ENCODE peak calls at places on chromosome 12, in six cellular contexts. One of them, this sample, is unnamed.

GRCh38 chr12:130916251-130916911 is 37.3 kb upstream of the ADGRD1 start:
- DNase-seq in K562: peak; percentile 56
- DNase-seq in ovary: peak; percentile 64
- DNase-seq in HepG2: peak; percentile 42
- DNase-seq in tibial nerve: no peak
- DNase-seq in stomach: peak; percentile 54
- DNase-seq in this sample: peak; percentile 85

GRCh38 chr12:75478395-75478794 is 2.2 kb upstream of the GLIPR1 start:
- DNase-seq in K562: no peak
- DNase-seq in ovary: no peak
- DNase-seq in HepG2: no peak
- DNase-seq in tibial nerve: no peak
- DNase-seq in stomach: no peak
- DNase-seq in this sample: no peak

GRCh38 chr12:53505086-53505485 is 2.2 kb downstream of the NPFF start:
- DNase-seq in K562: no peak
- DNase-seq in ovary: no peak
- DNase-seq in HepG2: no peak
- DNase-seq in tibial nerve: no peak
- DNase-seq in stomach: no peak
- DNase-seq in this sample: no peak

GRCh38 chr12:1777798-1778197 is 42.6 kb upstream of the LRTM2 start:
- DNase-seq in K562: no peak
- DNase-seq in ovary: no peak
- DNase-seq in HepG2: no peak
- DNase-seq in tibial nerve: no peak
- DNase-seq in stomach: no peak
- DNase-seq in this sample: no peak

GRCh38 chr12:119683816-119684215 is 15.9 kb downstream of the PRKAB1 start:
- DNase-seq in K562: no peak
- DNase-seq in ovary: no peak
- DNase-seq in HepG2: peak; percentile 84
- DNase-seq in tibial nerve: no peak
- DNase-seq in stomach: no peak
- DNase-seq in this sample: no peak

GRCh38 chr12:30870491-30871265 is 55.9 kb upstream of the TSPAN11 start:
- DNase-seq in K562: no peak
- DNase-seq in ovary: no peak
- DNase-seq in HepG2: no peak
- DNase-seq in tibial nerve: no peak
- DNase-seq in stomach: no peak
- DNase-seq in this sample: no peak

GRCh38 chr12:94488449-94488848 is 28.8 kb upstream of the CEP83 start:
- DNase-seq in K562: no peak
- DNase-seq in ovary: no peak
- DNase-seq in HepG2: no peak
- DNase-seq in tibial nerve: no peak
- DNase-seq in stomach: no peak
- DNase-seq in this sample: no peak

GRCh38 chr12:85825751-85826150 is 10.5 kb downstream of the RASSF9 start:
- DNase-seq in K562: no peak
- DNase-seq in ovary: no peak
- DNase-seq in HepG2: no peak
- DNase-seq in tibial nerve: no peak
- DNase-seq in stomach: no peak
- DNase-seq in this sample: no peak

GRCh38 chr12:55705802-55706402 is 1.8 kb downstream of the ITGA7 start:
- DNase-seq in K562: peak; percentile 79
- DNase-seq in ovary: no peak
- DNase-seq in HepG2: no peak
- DNase-seq in tibial nerve: no peak
- DNase-seq in stomach: no peak
- DNase-seq in this sample: no peak

GRCh38 chr12:126588586-126589249 is 1523.5 kb downstream of the AACS start:
- DNase-seq in K562: no peak
- DNase-seq in ovary: no peak
- DNase-seq in HepG2: no peak
- DNase-seq in tibial nerve: no peak
- DNase-seq in stomach: no peak
- DNase-seq in this sample: no peak

GRCh38 chr12:118402251-118402650 is 25.9 kb downstream of the SUDS3 start:
- DNase-seq in K562: no peak
- DNase-seq in ovary: no peak
- DNase-seq in HepG2: no peak
- DNase-seq in tibial nerve: no peak
- DNase-seq in stomach: no peak
- DNase-seq in this sample: no peak

GRCh38 chr12:114480309-114481199 is 74.6 kb upstream of the TBX5 start:
- DNase-seq in K562: no peak
- DNase-seq in ovary: no peak
- DNase-seq in HepG2: no peak
- DNase-seq in tibial nerve: no peak
- DNase-seq in stomach: no peak
- DNase-seq in this sample: no peak

GRCh38 chr12:26803552-26803951 is 29.4 kb downstream of the ITPR2 start:
- DNase-seq in K562: no peak
- DNase-seq in ovary: no peak
- DNase-seq in HepG2: no peak
- DNase-seq in tibial nerve: no peak
- DNase-seq in stomach: no peak
- DNase-seq in this sample: no peak

GRCh38 chr12:57181561-57182155 is 34.2 kb upstream of the LRP1-AS start:
- DNase-seq in K562: no peak
- DNase-seq in ovary: no peak
- DNase-seq in HepG2: no peak
- DNase-seq in tibial nerve: no peak
- DNase-seq in stomach: no peak
- DNase-seq in this sample: no peak

GRCh38 chr12:91127751-91128150 is 16.5 kb upstream of the LUM start:
- DNase-seq in K562: no peak
- DNase-seq in ovary: no peak
- DNase-seq in HepG2: peak; percentile 41
- DNase-seq in tibial nerve: no peak
- DNase-seq in stomach: no peak
- DNase-seq in this sample: no peak

GRCh38 chr12:18430425-18431048 is 169.2 kb downstream of the PIK3C2G start:
- DNase-seq in K562: peak; percentile 34
- DNase-seq in ovary: peak; percentile 11
- DNase-seq in HepG2: peak; percentile 24
- DNase-seq in tibial nerve: peak; percentile 12
- DNase-seq in stomach: peak; percentile 40
- DNase-seq in this sample: no peak

GRCh38 chr12:108862588-108862959 is 5.2 kb upstream of the SSH1 start:
- DNase-seq in K562: no peak
- DNase-seq in ovary: no peak
- DNase-seq in HepG2: no peak
- DNase-seq in tibial nerve: no peak
- DNase-seq in stomach: no peak
- DNase-seq in this sample: no peak

GRCh38 chr12:122876724-122877123 is 19.2 kb downstream of the VPS37B start:
- DNase-seq in K562: no peak
- DNase-seq in ovary: no peak
- DNase-seq in HepG2: no peak
- DNase-seq in tibial nerve: no peak
- DNase-seq in stomach: peak; percentile 23
- DNase-seq in this sample: no peak

GRCh38 chr12:32365473-32366064 is 33.8 kb upstream of the FGD4 start:
- DNase-seq in K562: peak; percentile 69
- DNase-seq in ovary: peak; percentile 33
- DNase-seq in HepG2: peak; percentile 64
- DNase-seq in tibial nerve: no peak
- DNase-seq in stomach: peak; percentile 61
- DNase-seq in this sample: no peak

GRCh38 chr12:80325167-80325959 is 118.7 kb upstream of the PTPRQ start:
- DNase-seq in K562: no peak
- DNase-seq in ovary: no peak
- DNase-seq in HepG2: no peak
- DNase-seq in tibial nerve: no peak
- DNase-seq in stomach: no peak
- DNase-seq in this sample: no peak

GRCh38 chr12:12425616-12426015 is 68.7 kb downstream of the BORCS5 start:
- DNase-seq in K562: no peak
- DNase-seq in ovary: no peak
- DNase-seq in HepG2: no peak
- DNase-seq in tibial nerve: no peak
- DNase-seq in stomach: no peak
- DNase-seq in this sample: no peak

GRCh38 chr12:124790650-124791400 is 72.8 kb downstream of the SCARB1 start:
- DNase-seq in K562: no peak
- DNase-seq in ovary: no peak
- DNase-seq in HepG2: no peak
- DNase-seq in tibial nerve: no peak
- DNase-seq in stomach: no peak
- DNase-seq in this sample: no peak

GRCh38 chr12:124795081-124795948 is 68.3 kb downstream of the SCARB1 start:
- DNase-seq in K562: no peak
- DNase-seq in ovary: no peak
- DNase-seq in HepG2: no peak
- DNase-seq in tibial nerve: no peak
- DNase-seq in stomach: no peak
- DNase-seq in this sample: no peak

GRCh38 chr12:124792177-124792576 is 71.5 kb downstream of the SCARB1 start:
- DNase-seq in K562: no peak
- DNase-seq in ovary: no peak
- DNase-seq in HepG2: no peak
- DNase-seq in tibial nerve: no peak
- DNase-seq in stomach: no peak
- DNase-seq in this sample: no peak

GRCh38 chr12:124796303-124796957 is 67.2 kb downstream of the SCARB1 start:
- DNase-seq in K562: no peak
- DNase-seq in ovary: no peak
- DNase-seq in HepG2: no peak
- DNase-seq in tibial nerve: no peak
- DNase-seq in stomach: no peak
- DNase-seq in this sample: no peak

GRCh38 chr12:124792961-124793441 is 70.7 kb downstream of the SCARB1 start:
- DNase-seq in K562: no peak
- DNase-seq in ovary: no peak
- DNase-seq in HepG2: no peak
- DNase-seq in tibial nerve: no peak
- DNase-seq in stomach: no peak
- DNase-seq in this sample: no peak
- TF ChIP-seq EP300 in K562: no peak
- TF ChIP-seq EP300 in ovary: no peak
- TF ChIP-seq EP300 in HepG2: no peak
- TF ChIP-seq EP300 in tibial nerve: no peak
- TF ChIP-seq EP300 in stomach: no peak
- TF ChIP-seq EP300 in this sample: no peak

GRCh38 chr12:89676935-89677334 is 31.7 kb downstream of the ATP2B1 start:
- DNase-seq in K562: no peak
- DNase-seq in ovary: no peak
- DNase-seq in HepG2: no peak
- DNase-seq in tibial nerve: no peak
- DNase-seq in stomach: no peak
- DNase-seq in this sample: no peak

GRCh38 chr12:89674326-89674942 is 34.2 kb downstream of the ATP2B1 start:
- DNase-seq in K562: no peak
- DNase-seq in ovary: no peak
- DNase-seq in HepG2: no peak
- DNase-seq in tibial nerve: no peak
- DNase-seq in stomach: no peak
- DNase-seq in this sample: no peak

GRCh38 chr12:89680409-89680808 is 28.2 kb downstream of the ATP2B1 start:
- DNase-seq in K562: no peak
- DNase-seq in ovary: no peak
- DNase-seq in HepG2: no peak
- DNase-seq in tibial nerve: no peak
- DNase-seq in stomach: no peak
- DNase-seq in this sample: no peak

GRCh38 chr12:89679631-89680030 is 29.0 kb downstream of the ATP2B1 start:
- DNase-seq in K562: peak; percentile 16
- DNase-seq in ovary: no peak
- DNase-seq in HepG2: no peak
- DNase-seq in tibial nerve: no peak
- DNase-seq in stomach: no peak
- DNase-seq in this sample: no peak

DNA sequence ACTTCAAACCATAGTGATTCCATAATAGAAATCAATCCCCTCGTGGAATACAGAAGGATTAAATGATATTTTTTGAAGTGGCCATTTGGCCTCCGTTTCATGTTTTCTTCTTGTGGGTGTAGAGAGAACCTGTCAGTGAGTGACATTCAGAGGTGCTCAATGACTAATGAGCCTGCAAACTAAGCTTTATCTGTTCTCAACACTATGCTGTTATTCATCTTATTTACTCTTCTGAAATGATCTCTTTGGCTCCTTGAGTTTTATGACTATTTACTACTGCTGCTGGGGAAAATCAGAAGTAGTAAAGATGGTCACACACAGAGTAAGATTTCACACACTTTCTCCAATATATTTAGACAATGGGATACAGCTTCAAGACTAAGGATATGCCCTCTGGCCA is 30.4 kb downstream of the ATP2B1 start:
- DNase-seq in K562: peak; percentile 18
- DNase-seq in ovary: no peak
- DNase-seq in HepG2: no peak
- DNase-seq in tibial nerve: no peak
- DNase-seq in stomach: no peak
- DNase-seq in this sample: no peak
- TF ChIP-seq EP300 in K562: peak; percentile 95
- TF ChIP-seq EP300 in ovary: no peak
- TF ChIP-seq EP300 in HepG2: no peak
- TF ChIP-seq EP300 in tibial nerve: no peak
- TF ChIP-seq EP300 in stomach: no peak
- TF ChIP-seq EP300 in this sample: no peak

DNA sequence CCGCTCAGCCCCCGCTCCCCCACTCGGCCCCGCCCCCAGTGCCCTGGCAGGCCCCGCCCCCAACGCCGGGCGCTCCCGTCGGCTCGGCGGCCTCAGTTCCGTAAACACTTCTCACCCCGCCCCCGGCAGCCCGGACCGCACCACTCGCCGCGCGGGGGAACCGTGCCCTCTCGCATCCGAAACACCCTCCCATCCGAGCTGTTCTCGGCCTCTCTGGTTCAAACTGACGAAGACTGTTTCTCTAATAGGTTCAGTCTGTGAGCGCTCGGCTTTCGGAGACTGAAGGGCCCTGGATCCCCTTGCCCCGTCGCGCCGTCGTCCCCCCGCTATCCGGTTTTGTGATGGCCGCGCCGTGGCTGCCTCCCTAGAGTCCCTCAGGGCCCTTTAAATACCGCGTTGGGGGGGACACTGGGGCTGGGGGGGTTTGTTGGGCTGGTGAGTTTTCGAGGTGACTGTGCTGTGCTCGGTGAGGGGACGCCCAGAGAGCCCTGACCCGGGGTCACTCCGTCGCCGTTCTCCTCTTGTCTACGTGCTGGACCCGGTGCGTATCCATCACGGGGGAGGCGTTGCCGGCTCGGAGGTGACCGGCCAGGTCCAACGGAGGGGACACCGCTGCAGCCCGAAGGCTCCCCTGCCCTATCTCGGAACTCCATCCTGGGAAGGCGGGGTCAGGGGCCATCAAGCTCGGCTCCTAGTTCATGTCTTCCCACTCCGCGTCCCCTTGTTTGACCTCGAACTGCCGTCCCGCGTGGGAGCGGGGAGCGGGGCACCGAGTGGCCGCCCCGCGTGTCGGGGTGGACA is at the start of gene TCP11L2:
- DNase-seq in K562: peak; percentile 95
- DNase-seq in ovary: peak; percentile 87
- DNase-seq in HepG2: peak; percentile 49
- DNase-seq in tibial nerve: peak; percentile 86
- DNase-seq in stomach: peak; percentile 91
- DNase-seq in this sample: peak; percentile 93
- TF ChIP-seq EP300 in K562: no peak
- TF ChIP-seq EP300 in ovary: no peak
- TF ChIP-seq EP300 in HepG2: no peak
- TF ChIP-seq EP300 in tibial nerve: peak; percentile 26
- TF ChIP-seq EP300 in stomach: no peak
- TF ChIP-seq EP300 in this sample: no peak

GRCh38 chr12:99706736-99707473 is 59.4 kb downstream of the GARIN6 start:
- DNase-seq in K562: no peak
- DNase-seq in ovary: no peak
- DNase-seq in HepG2: no peak
- DNase-seq in tibial nerve: no peak
- DNase-seq in stomach: no peak
- DNase-seq in this sample: no peak
- TF ChIP-seq EP300 in K562: no peak
- TF ChIP-seq EP300 in ovary: no peak
- TF ChIP-seq EP300 in HepG2: no peak
- TF ChIP-seq EP300 in tibial nerve: no peak
- TF ChIP-seq EP300 in stomach: no peak
- TF ChIP-seq EP300 in this sample: no peak

This sample was measured in sigmoid colon.